ENCODE peak calls at places on chromosome 13, in four cellular contexts. One of them, this sample, is unnamed. For H3K4me1, the result is how much of the 10 kb centered on the place peaks cover.

GRCh38 chr13:95248953-95249352 is 52.3 kb downstream of the ABCC4 start:
- DNase-seq in left ventricle myocardium inferior: no peak
- DNase-seq in psoas muscle: no peak
- DNase-seq in CD8-positive, alpha-beta memory T cell: no peak
- DNase-seq in this sample: no peak

GRCh38 chr13:114173261-114173660 is 5.8 kb upstream of the CFAP97D2 start:
- DNase-seq in left ventricle myocardium inferior: no peak
- DNase-seq in CD8-positive, alpha-beta memory T cell: no peak
- DNase-seq in psoas muscle: no peak
- DNase-seq in this sample: no peak

GRCh38 chr13:87678353-87678752 is 7.2 kb downstream of the SLITRK5 start:
- DNase-seq in left ventricle myocardium inferior: no peak
- DNase-seq in CD8-positive, alpha-beta memory T cell: no peak
- DNase-seq in psoas muscle: no peak
- DNase-seq in this sample: no peak

GRCh38 chr13:44591316-44591715 is 15.2 kb upstream of the TSC22D1 start:
- DNase-seq in left ventricle myocardium inferior: no peak
- DNase-seq in psoas muscle: no peak
- DNase-seq in CD8-positive, alpha-beta memory T cell: no peak
- DNase-seq in this sample: no peak

GRCh38 chr13:111429064-111429558 is 108.7 kb downstream of the TEX29 start:
- DNase-seq in psoas muscle: no peak
- DNase-seq in CD8-positive, alpha-beta memory T cell: no peak
- DNase-seq in left ventricle myocardium inferior: no peak
- DNase-seq in this sample: no peak

GRCh38 chr13:19957320-19958118 is 1.0 kb upstream of the ZMYM2 start:
- DNase-seq in psoas muscle: peak
- DNase-seq in CD8-positive, alpha-beta memory T cell: peak
- DNase-seq in left ventricle myocardium inferior: peak
- DNase-seq in this sample: peak

GRCh38 chr13:25715760-25716159 is 336.1 kb downstream of the SHISA2 start:
- DNase-seq in CD8-positive, alpha-beta memory T cell: no peak
- DNase-seq in left ventricle myocardium inferior: no peak
- DNase-seq in psoas muscle: no peak
- DNase-seq in this sample: no peak

GRCh38 chr13:67229438-67230242 is 496 bp downstream of the PCDH9 start:
- DNase-seq in psoas muscle: no peak
- DNase-seq in left ventricle myocardium inferior: no peak
- DNase-seq in CD8-positive, alpha-beta memory T cell: peak
- DNase-seq in this sample: no peak

GRCh38 chr13:50291611-50292010 is 276.4 kb downstream of the KCNRG start:
- DNase-seq in CD8-positive, alpha-beta memory T cell: no peak
- DNase-seq in psoas muscle: no peak
- DNase-seq in left ventricle myocardium inferior: no peak
- DNase-seq in this sample: no peak

GRCh38 chr13:90016688-90017087 is 1330.8 kb upstream of the MIR17HG start:
- DNase-seq in CD8-positive, alpha-beta memory T cell: no peak
- DNase-seq in left ventricle myocardium inferior: no peak
- DNase-seq in psoas muscle: no peak
- DNase-seq in this sample: no peak

GRCh38 chr13:21095311-21095710 is 33.9 kb upstream of the LATS2 start:
- DNase-seq in left ventricle myocardium inferior: no peak
- DNase-seq in psoas muscle: no peak
- DNase-seq in CD8-positive, alpha-beta memory T cell: no peak
- DNase-seq in this sample: no peak

GRCh38 chr13:99498304-99499161 is 2.7 kb upstream of the TM9SF2 start:
- DNase-seq in CD8-positive, alpha-beta memory T cell: peak
- DNase-seq in left ventricle myocardium inferior: peak
- DNase-seq in psoas muscle: peak
- DNase-seq in this sample: peak
- H3K4me3 ChIP-seq in CD8-positive, alpha-beta memory T cell: peak
- H3K4me3 ChIP-seq in left ventricle myocardium inferior: peak
- H3K4me3 ChIP-seq in psoas muscle: peak
- H3K4me3 ChIP-seq in this sample: peak

GRCh38 chr13:28137556-28137955 is 789 bp upstream of the PAN3 start:
- DNase-seq in left ventricle myocardium inferior: no peak
- DNase-seq in psoas muscle: no peak
- DNase-seq in CD8-positive, alpha-beta memory T cell: no peak
- DNase-seq in this sample: no peak

GRCh38 chr13:28140433-28141125 is 2.2 kb downstream of the PAN3 start:
- DNase-seq in left ventricle myocardium inferior: no peak
- DNase-seq in CD8-positive, alpha-beta memory T cell: no peak
- DNase-seq in psoas muscle: no peak
- DNase-seq in this sample: no peak

GRCh38 chr13:28136916-28137315 is 1.4 kb upstream of the PAN3 start:
- DNase-seq in psoas muscle: no peak
- DNase-seq in CD8-positive, alpha-beta memory T cell: no peak
- DNase-seq in left ventricle myocardium inferior: no peak
- DNase-seq in this sample: no peak

GRCh38 chr13:28138012-28138755 is at the start of gene PAN3:
- DNase-seq in psoas muscle: peak
- DNase-seq in CD8-positive, alpha-beta memory T cell: peak
- DNase-seq in left ventricle myocardium inferior: peak
- DNase-seq in this sample: peak

GRCh38 chr13:28138756-28139470 is 568 bp downstream of the PAN3 start:
- DNase-seq in psoas muscle: peak
- DNase-seq in CD8-positive, alpha-beta memory T cell: peak
- DNase-seq in left ventricle myocardium inferior: peak
- DNase-seq in this sample: peak
- H3K4me1 ChIP-seq in psoas muscle: under half
- H3K4me1 ChIP-seq in CD8-positive, alpha-beta memory T cell: under half
- H3K4me1 ChIP-seq in left ventricle myocardium inferior: half or more
- H3K4me1 ChIP-seq in this sample: under half

DNA sequence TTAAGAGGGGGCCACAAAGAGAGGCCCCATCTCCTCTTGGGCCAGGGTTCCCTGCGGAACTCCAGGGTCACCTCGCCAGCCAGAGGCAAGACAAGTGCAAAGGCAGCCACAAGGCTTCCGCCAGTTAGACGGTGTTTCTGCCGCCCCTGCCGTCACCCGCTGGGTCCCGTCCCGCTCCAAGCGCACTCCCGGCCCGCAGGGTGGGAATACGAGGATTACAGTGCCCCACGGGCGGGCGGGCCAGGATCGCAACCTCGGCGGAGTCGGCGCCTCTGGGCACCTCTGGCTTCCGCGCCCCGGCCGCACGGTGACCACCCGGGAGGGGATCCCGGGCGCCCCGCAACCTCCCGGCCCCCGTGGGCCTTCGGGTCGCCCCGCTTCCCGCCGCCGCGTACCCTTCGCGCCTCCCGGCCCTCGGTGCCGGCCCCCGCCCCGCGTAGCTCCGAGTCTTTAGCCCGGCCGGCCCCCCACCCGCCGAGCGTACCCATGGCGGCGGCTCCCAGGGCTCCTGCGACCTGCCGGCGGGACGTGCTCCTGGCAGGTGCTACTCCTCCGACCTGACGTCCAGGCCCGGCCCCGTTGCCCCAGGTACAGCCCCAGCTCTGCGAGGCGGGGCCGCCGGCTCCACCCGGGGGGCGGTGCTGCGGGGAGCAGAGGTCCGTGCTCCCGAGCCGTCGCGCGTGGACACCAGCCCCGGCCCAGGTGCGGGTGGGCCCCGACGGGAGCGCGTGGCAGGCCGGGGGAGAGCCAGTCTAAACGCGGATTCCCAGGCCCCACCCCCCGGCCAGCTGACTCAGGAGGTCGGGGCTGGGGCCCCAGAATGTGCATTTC is at the start of gene SLC15A1:
- DNase-seq in left ventricle myocardium inferior: no peak
- DNase-seq in CD8-positive, alpha-beta memory T cell: no peak
- DNase-seq in psoas muscle: no peak
- DNase-seq in this sample: peak
- H3K4me3 ChIP-seq in left ventricle myocardium inferior: peak
- H3K4me3 ChIP-seq in CD8-positive, alpha-beta memory T cell: no peak
- H3K4me3 ChIP-seq in psoas muscle: peak
- H3K4me3 ChIP-seq in this sample: peak

DNA sequence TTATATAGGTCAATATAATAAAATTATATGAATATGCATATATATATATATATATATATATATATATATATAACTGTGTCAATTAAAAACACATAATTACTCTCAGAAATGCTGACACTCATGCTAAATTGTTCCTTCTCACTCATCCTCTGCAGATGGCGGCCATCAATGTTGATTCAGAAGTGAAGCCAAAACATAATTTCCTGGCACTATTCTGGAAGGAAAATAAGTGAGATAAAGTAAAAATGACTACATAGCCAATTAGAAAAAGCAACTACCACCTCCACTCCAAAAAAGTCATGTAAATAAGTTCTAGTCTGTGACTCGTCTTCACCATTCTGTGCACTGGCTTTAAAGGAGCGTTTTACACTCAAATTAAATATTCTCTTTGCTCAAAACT is 423.3 kb downstream of the EFNB2 start:
- DNase-seq in CD8-positive, alpha-beta memory T cell: no peak
- DNase-seq in psoas muscle: no peak
- DNase-seq in left ventricle myocardium inferior: no peak
- DNase-seq in this sample: no peak
- H3K4me1 ChIP-seq in CD8-positive, alpha-beta memory T cell: under half
- H3K4me1 ChIP-seq in psoas muscle: under half
- H3K4me1 ChIP-seq in left ventricle myocardium inferior: under half
- H3K4me1 ChIP-seq in this sample: under half

GRCh38 chr13:53782400-53783030 is 753.9 kb downstream of the OLFM4 start:
- DNase-seq in left ventricle myocardium inferior: no peak
- DNase-seq in psoas muscle: no peak
- DNase-seq in CD8-positive, alpha-beta memory T cell: no peak
- DNase-seq in this sample: no peak
- H3K4me3 ChIP-seq in left ventricle myocardium inferior: peak
- H3K4me3 ChIP-seq in psoas muscle: peak
- H3K4me3 ChIP-seq in CD8-positive, alpha-beta memory T cell: peak
- H3K4me3 ChIP-seq in this sample: no peak